ENCODE peak calls at places on chromosomes 1 and 21, in seven cellular contexts. C is mammary epithelial cell; Q is CD8-positive, alpha-beta memory T cell; K is MM.1S; Z is CD4-positive, CD25-positive, alpha-beta regulatory T cell; R is breast epithelium; L is heart right ventricle. Y is an unnamed sample.

GRCh38 chr1:38073926-38074677 is 27.5 kb upstream of the POU3F1 start:
- DNase-seq in C (no peak), Z (no peak), K (no peak), Q (no peak), R (no peak), L (no peak), Y (no peak)

GRCh38 chr1:107941123-107941522 is 23.9 kb downstream of the VAV3 start:
- DNase-seq in R (no peak), K (no peak), Z (no peak), L (peak), C (no peak), Q (no peak), Y (no peak)

GRCh38 chr1:147539122-147539575 is 2.2 kb upstream of the BCL9 start:
- DNase-seq in L (peak), K (no peak), Q (no peak), Z (no peak), R (no peak), C (peak), Y (peak)

GRCh38 chr1:89260575-89261275 is 11.9 kb downstream of the GBP5 start:
- DNase-seq in L (no peak), Q (no peak), R (no peak), K (no peak), C (no peak), Z (no peak), Y (no peak)

GRCh38 chr1:241654641-241655040 is 2.6 kb downstream of the WDR64 start:
- DNase-seq in Q (no peak), K (no peak), L (no peak), R (no peak), C (no peak), Z (no peak), Y (no peak)

GRCh38 chr1:190175320-190175719 is 302.3 kb downstream of the BRINP3 start:
- DNase-seq in Q (no peak), L (no peak), R (no peak), Z (no peak), C (no peak), K (no peak), Y (no peak)

GRCh38 chr21:45155910-45156309 is 81.5 kb downstream of the ADARB1 start:
- DNase-seq in R (no peak), C (no peak), Z (no peak), L (no peak), Q (no peak), K (no peak), Y (no peak)

GRCh38 chr1:6646499-6647148 is 22.0 kb downstream of the THAP3 start:
- DNase-seq in L (no peak), Z (peak), K (peak), C (peak), Q (no peak), R (no peak), Y (no peak)

GRCh38 chr1:38919075-38919474 is 22.6 kb downstream of the RHBDL2 start:
- DNase-seq in Q (no peak), R (no peak), C (no peak), K (no peak), L (no peak), Z (no peak), Y (no peak)

GRCh38 chr1:217275617-217276398 is 355.1 kb downstream of the GPATCH2 start:
- DNase-seq in R (no peak), C (peak), L (no peak), K (no peak), Q (no peak), Z (no peak), Y (peak)

DNA sequence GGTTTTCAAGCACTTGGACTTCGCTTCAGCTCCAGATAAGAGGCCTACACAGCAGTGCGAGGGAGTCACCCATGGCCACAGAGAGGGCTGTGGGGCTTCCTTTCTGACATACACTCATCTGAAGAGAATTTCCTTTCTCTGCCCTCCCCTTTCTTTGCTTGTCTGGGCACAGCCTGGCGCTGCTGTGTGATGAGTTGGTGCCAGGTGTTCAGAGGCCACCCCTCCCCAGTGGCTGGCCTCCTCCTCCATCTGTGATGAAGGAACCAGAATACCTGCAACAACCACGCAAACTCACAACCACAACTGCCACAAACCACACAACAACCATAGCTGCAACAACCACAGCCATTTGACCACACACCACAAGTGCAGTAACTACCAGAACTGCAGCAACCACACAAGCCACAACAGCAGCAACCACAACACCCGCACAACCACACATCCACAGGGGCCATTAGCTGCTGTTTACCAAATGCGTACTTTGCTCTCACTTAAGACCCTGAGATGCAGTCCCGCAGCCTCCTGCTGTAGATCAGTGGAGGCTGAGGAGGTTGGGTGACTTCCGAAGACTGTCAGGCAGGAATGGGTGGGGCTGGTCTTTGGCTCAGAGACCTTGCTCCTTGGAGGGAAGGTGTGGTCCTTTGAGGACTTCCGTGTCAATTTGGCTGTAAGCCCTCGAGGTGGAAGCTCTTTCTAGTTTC is 71.1 kb downstream of the IER5 start:
- DNase-seq in R (no peak), Z (peak), Q (peak), C (peak), L (peak), K (peak), Y (no peak)
- H3K4me3 ChIP-seq in R (no peak), Z (no peak), Q (peak), C (no peak), L (no peak), K (no peak), Y (no peak)

GRCh38 chr1:71046891-71047634 is 553 bp downstream of the PTGER3 start:
- DNase-seq in L (no peak), C (peak), R (peak), K (no peak), Q (peak), Z (peak), Y (no peak)
- H3K4me3 ChIP-seq in L (peak), C (peak), R (peak), K (peak), Q (peak), Z (peak), Y (peak)

GRCh38 chr21:31119199-31119598 is 80.9 kb upstream of the KRTAP19-8 start:
- DNase-seq in L (no peak), C (no peak), R (no peak), Z (no peak), Q (no peak), K (no peak), Y (no peak)

GRCh38 chr21:31128234-31128633 is 90.0 kb upstream of the KRTAP19-8 start:
- DNase-seq in C (no peak), L (no peak), Z (no peak), K (no peak), R (no peak), Q (no peak), Y (no peak)

GRCh38 chr21:31124005-31124404 is 85.7 kb upstream of the KRTAP19-8 start:
- DNase-seq in L (no peak), K (no peak), R (no peak), C (no peak), Q (no peak), Z (no peak), Y (no peak)
- H3K4me3 ChIP-seq in L (no peak), K (no peak), R (no peak), C (no peak), Q (no peak), Z (no peak), Y (no peak)

DNA sequence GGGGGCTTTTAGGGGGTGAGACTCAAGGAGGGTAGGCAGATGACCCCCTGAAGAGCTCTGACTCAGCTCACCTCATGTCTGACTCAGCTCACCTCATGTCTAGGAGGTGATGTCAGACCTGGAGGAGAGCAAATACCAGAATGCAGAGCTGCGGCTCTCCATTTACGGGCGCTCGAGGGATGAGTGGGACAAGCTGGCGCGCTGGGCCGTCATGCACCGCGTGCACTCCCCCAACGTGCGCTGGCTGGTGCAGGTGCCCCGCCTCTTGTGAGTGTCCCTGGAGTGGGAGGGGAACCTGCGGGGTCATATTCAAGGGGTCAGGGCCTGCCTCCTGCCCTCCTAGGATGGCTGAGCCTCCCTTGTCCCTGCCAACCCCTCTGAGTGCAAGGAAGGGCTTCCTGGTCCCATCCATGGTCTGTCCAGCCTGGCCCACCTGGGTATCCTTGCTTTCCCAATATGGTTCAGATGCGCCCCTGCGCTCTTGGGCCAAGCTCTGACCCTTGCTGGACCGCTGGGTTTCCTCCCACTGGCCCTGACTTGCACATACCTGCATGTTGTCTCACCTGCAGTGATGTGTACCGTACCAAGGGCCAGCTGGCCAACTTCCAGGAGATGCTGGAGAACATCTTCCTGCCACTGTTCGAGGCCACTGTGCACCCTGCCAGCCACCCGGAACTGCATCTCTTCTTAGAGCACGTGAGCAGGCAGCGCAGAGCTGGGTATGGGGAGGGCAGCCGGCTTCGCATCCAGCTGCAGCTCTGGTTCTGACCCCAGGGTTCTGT is 9.1 kb downstream of the AMPD2 start:
- DNase-seq in L (no peak), Q (no peak), Z (no peak), C (peak), R (no peak), K (no peak), Y (peak)
- H3K4me3 ChIP-seq in L (no peak), Q (no peak), Z (no peak), C (no peak), R (no peak), K (no peak), Y (no peak)

Y was measured in epithelial cell of proximal tubule.